ENCODE peak calls at places on chromosomes 4 and X, in nine cellular contexts. G is T-cell, J is dorsolateral prefrontal cortex, C is AG09319, Q is tibial nerve, P is hippocampal formation, F is EL, T is RPMI8226, U is left lobe of liver. I is an unnamed sample.

GRCh38 chrX:48617542-48618340 is 20.4 kb downstream of the WDR13 start:
- DNase-seq in G (no peak), C (no peak), F (no peak), Q (no peak), T (no peak), J (no peak), P (no peak), U (no peak), I (no peak)

GRCh38 chr4:184498598-184498997 is 24.2 kb upstream of the IRF2 start:
- DNase-seq in F (no peak), C (no peak), J (no peak), G (no peak), Q (no peak), P (no peak), T (no peak), U (no peak), I (no peak)

GRCh38 chr4:103076777-103077347 is 301 bp upstream of the SLC9B2 start:
- DNase-seq in F (no peak), J (no peak), C (no peak), U (no peak), G (no peak), T (peak), Q (no peak), P (no peak), I (no peak)

GRCh38 chr4:166049036-166049435 is 176.0 kb downstream of the TLL1 start:
- DNase-seq in C (no peak), P (no peak), G (no peak), T (no peak), Q (no peak), J (no peak), U (no peak), F (no peak), I (no peak)

GRCh38 chrX:12814434-12814833 is 23.2 kb downstream of the PRPS2 start:
- DNase-seq in U (no peak), F (peak), T (peak), P (peak), G (peak), C (no peak), Q (peak), J (no peak), I (no peak)

GRCh38 chr4:169345207-169345788 is 74.5 kb upstream of the SH3RF1 start:
- DNase-seq in C (no peak), F (peak), U (no peak), G (no peak), Q (no peak), P (peak), J (peak), T (no peak), I (no peak)

GRCh38 chrX:29841750-29842149 is 373.6 kb upstream of the MAGEB2 start:
- DNase-seq in P (no peak), J (no peak), T (no peak), U (no peak), G (no peak), F (peak), Q (no peak), C (no peak), I (no peak)

GRCh38 chrX:131394384-131394783 is 105.3 kb upstream of the IGSF1 start:
- DNase-seq in J (no peak), P (no peak), U (no peak), G (no peak), Q (no peak), F (no peak), C (no peak), T (peak), I (no peak)

GRCh38 chrX:29066516-29066915 is 479.3 kb downstream of the IL1RAPL1 start:
- DNase-seq in J (no peak), U (no peak), T (no peak), G (no peak), C (no peak), P (no peak), F (no peak), Q (no peak), I (no peak)

GRCh38 chr4:31998807-31999206 is 1278.6 kb downstream of the PCDH7 start:
- DNase-seq in G (no peak), F (no peak), P (no peak), C (no peak), U (no peak), Q (no peak), T (peak), J (no peak), I (no peak)

GRCh38 chr4:31089815-31090214 is 369.6 kb downstream of the PCDH7 start:
- DNase-seq in J (no peak), P (no peak), U (no peak), Q (no peak), G (no peak), F (no peak), T (peak), C (no peak), I (no peak)

GRCh38 chrX:34528081-34528480 is 129.0 kb downstream of the TMEM47 start:
- DNase-seq in G (no peak), F (no peak), C (no peak), T (no peak), P (no peak), Q (no peak), J (no peak), U (no peak), I (no peak)

GRCh38 chr4:108834167-108834566 is 71.3 kb upstream of the ETNPPL start:
- DNase-seq in G (no peak), C (no peak), T (no peak), J (no peak), Q (no peak), P (no peak), U (no peak), F (peak), I (no peak)

GRCh38 chrX:119118780-119119395 is 8.7 kb downstream of the KIAA1210 start:
- DNase-seq in J (peak), C (peak), T (peak), G (peak), F (peak), P (peak), U (peak), Q (peak), I (peak)

GRCh38 chr4:187321741-187322140 is 598.1 kb upstream of the FAT1 start:
- DNase-seq in C (no peak), Q (no peak), P (no peak), U (no peak), T (no peak), J (no peak), G (no peak), F (no peak), I (no peak)

GRCh38 chrX:46628406-46629371 is 55.1 kb downstream of the CHST7 start:
- DNase-seq in G (no peak), C (peak), P (no peak), J (no peak), T (peak), F (peak), Q (peak), U (no peak), I (no peak)

GRCh38 chrX:39152106-39152649 is 350.9 kb downstream of the MID1IP1 start:
- DNase-seq in Q (no peak), F (no peak), G (peak), P (no peak), J (no peak), U (no peak), T (peak), C (no peak), I (no peak)

GRCh38 chrX:17405225-17405969 is 30.4 kb downstream of the NHS start:
- DNase-seq in U (no peak), T (no peak), Q (no peak), G (no peak), C (no peak), F (peak), J (no peak), P (no peak), I (no peak)

GRCh38 chr4:124155239-124155638 is 557.3 kb downstream of the ANKRD50 start:
- DNase-seq in P (no peak), C (no peak), U (no peak), T (no peak), J (no peak), Q (no peak), G (no peak), F (no peak), I (no peak)

GRCh38 chr4:8776366-8776765 is 95.3 kb downstream of the HMX1 start:
- DNase-seq in J (no peak), F (no peak), G (no peak), U (no peak), C (no peak), T (no peak), Q (no peak), P (no peak), I (no peak)

GRCh38 chrX:55710701-55711100 is 6.8 kb upstream of the RRAGB start:
- DNase-seq in J (no peak), G (no peak), F (peak), P (no peak), U (no peak), Q (no peak), C (no peak), T (no peak), I (no peak)

GRCh38 chrX:139759637-139760036 is 51.7 kb upstream of the MCF2 start:
- DNase-seq in G (no peak), U (no peak), P (no peak), T (peak), C (no peak), J (no peak), F (peak), Q (no peak), I (no peak)

GRCh38 chr4:25051534-25051933 is 20.8 kb upstream of the LGI2 start:
- DNase-seq in T (no peak), G (no peak), P (no peak), J (no peak), U (no peak), Q (no peak), C (no peak), F (peak), I (no peak)

GRCh38 chr4:46994007-46994405 is 625 bp upstream of the GABRA4 start:
- DNase-seq in P (no peak), T (no peak), C (no peak), U (no peak), F (peak), J (peak), G (no peak), Q (no peak), I (no peak)

GRCh38 chr4:122762520-122762919 is 30.0 kb downstream of the BBS12 start:
- DNase-seq in Q (no peak), F (no peak), U (no peak), C (no peak), T (no peak), G (peak), J (no peak), P (no peak), I (no peak)

GRCh38 chr4:37675587-37676290 is 10.4 kb downstream of the RELL1 start:
- DNase-seq in P (no peak), Q (no peak), U (peak), G (no peak), T (peak), F (no peak), C (no peak), J (no peak), I (no peak)

GRCh38 chr4:10188400-10189004 is 71.9 kb upstream of the WDR1 start:
- DNase-seq in U (no peak), C (no peak), G (no peak), Q (no peak), F (no peak), T (no peak), J (no peak), P (no peak), I (no peak)

GRCh38 chrX:47608130-47608810 is 11.4 kb downstream of the SYN1 start:
- DNase-seq in T (no peak), J (peak), U (no peak), C (no peak), P (no peak), G (no peak), F (no peak), Q (no peak), I (no peak)

GRCh38 chr4:8164687-8165086 is 6.1 kb upstream of the ABLIM2 start:
- DNase-seq in Q (no peak), T (no peak), J (no peak), G (no peak), F (no peak), C (no peak), U (no peak), P (no peak), I (no peak)

GRCh38 chrX:1442724-1443367 is 9.9 kb downstream of the ASMTL start:
- DNase-seq in G (no peak), Q (no peak), J (no peak), U (no peak), T (no peak), P (no peak), C (no peak), F (no peak), I (no peak)

GRCh38 chr4:76950846-76951321 is 1.3 kb downstream of the SEPTIN11 start:
- DNase-seq in F (no peak), U (peak), Q (no peak), C (no peak), T (no peak), J (no peak), G (no peak), P (no peak), I (no peak)

GRCh38 chrX:112642349-112642748 is 37.4 kb downstream of the LHFPL1 start:
- DNase-seq in J (peak), C (no peak), T (peak), P (peak), F (peak), G (peak), U (peak), Q (peak), I (no peak)